ENCODE peak calls at places on chromosomes 6 and 20, in seven cellular contexts. One of them, this sample, is unnamed.

GRCh38 chr6:78132681-78133410 is 480.0 kb downstream of the MEI4 start:
- DNase-seq in mesendoderm: no peak
- DNase-seq in H1: no peak
- DNase-seq in IMR-90: no peak
- DNase-seq in neuronal stem cell: no peak
- DNase-seq in H9: no peak
- DNase-seq in mesenchymal stem cell: no peak
- DNase-seq in this sample: no peak

GRCh38 chr6:107629545-107630147 is 139.7 kb downstream of the SOBP start:
- DNase-seq in mesendoderm: no peak
- DNase-seq in IMR-90: peak
- DNase-seq in H9: no peak
- DNase-seq in neuronal stem cell: no peak
- DNase-seq in H1: no peak
- DNase-seq in mesenchymal stem cell: peak
- DNase-seq in this sample: no peak

GRCh38 chr20:37392441-37393195 is 46.7 kb downstream of the SRC start:
- DNase-seq in mesendoderm: peak
- DNase-seq in H1: no peak
- DNase-seq in H9: no peak
- DNase-seq in IMR-90: no peak
- DNase-seq in mesenchymal stem cell: no peak
- DNase-seq in neuronal stem cell: no peak
- DNase-seq in this sample: no peak

GRCh38 chr20:2654384-2654822 is 2.0 kb downstream of the NOP56 start:
- DNase-seq in H1: no peak
- DNase-seq in neuronal stem cell: no peak
- DNase-seq in H9: no peak
- DNase-seq in mesendoderm: no peak
- DNase-seq in IMR-90: no peak
- DNase-seq in mesenchymal stem cell: no peak
- DNase-seq in this sample: no peak

GRCh38 chr6:21634582-21634981 is 41.0 kb downstream of the SOX4 start:
- DNase-seq in mesendoderm: no peak
- DNase-seq in IMR-90: peak
- DNase-seq in neuronal stem cell: no peak
- DNase-seq in H1: no peak
- DNase-seq in H9: no peak
- DNase-seq in mesenchymal stem cell: peak
- DNase-seq in this sample: peak

GRCh38 chr6:56040271-56040670 is 164.9 kb upstream of the BMP5 start:
- DNase-seq in mesendoderm: no peak
- DNase-seq in H9: no peak
- DNase-seq in H1: no peak
- DNase-seq in IMR-90: peak
- DNase-seq in mesenchymal stem cell: peak
- DNase-seq in neuronal stem cell: no peak
- DNase-seq in this sample: no peak

GRCh38 chr6:118319890-118320289 is 228.2 kb upstream of the PLN start:
- DNase-seq in H1: no peak
- DNase-seq in mesendoderm: peak
- DNase-seq in mesenchymal stem cell: no peak
- DNase-seq in H9: no peak
- DNase-seq in IMR-90: no peak
- DNase-seq in neuronal stem cell: no peak
- DNase-seq in this sample: no peak

GRCh38 chr6:74091133-74091793 is 395.3 kb downstream of the CD109 start:
- DNase-seq in neuronal stem cell: peak
- DNase-seq in H1: no peak
- DNase-seq in mesendoderm: peak
- DNase-seq in H9: no peak
- DNase-seq in mesenchymal stem cell: peak
- DNase-seq in IMR-90: peak
- DNase-seq in this sample: peak

GRCh38 chr20:41248371-41249024 is 69.0 kb downstream of the ZHX3 start:
- DNase-seq in IMR-90: no peak
- DNase-seq in neuronal stem cell: no peak
- DNase-seq in H1: no peak
- DNase-seq in mesenchymal stem cell: peak
- DNase-seq in H9: no peak
- DNase-seq in mesendoderm: no peak
- DNase-seq in this sample: no peak

GRCh38 chr20:46808565-46808964 is 86.1 kb upstream of the EYA2 start:
- DNase-seq in IMR-90: no peak
- DNase-seq in H1: no peak
- DNase-seq in H9: no peak
- DNase-seq in mesenchymal stem cell: no peak
- DNase-seq in neuronal stem cell: no peak
- DNase-seq in mesendoderm: no peak
- DNase-seq in this sample: no peak

GRCh38 chr6:24910850-24911712 is 24.7 kb downstream of the RIPOR2 start:
- DNase-seq in IMR-90: peak
- DNase-seq in H9: peak
- DNase-seq in neuronal stem cell: peak
- DNase-seq in H1: no peak
- DNase-seq in mesenchymal stem cell: peak
- DNase-seq in mesendoderm: peak
- DNase-seq in this sample: peak

GRCh38 chr20:23541330-23541729 is 27.0 kb downstream of the CST9L start:
- DNase-seq in IMR-90: no peak
- DNase-seq in H9: no peak
- DNase-seq in mesendoderm: no peak
- DNase-seq in mesenchymal stem cell: no peak
- DNase-seq in H1: no peak
- DNase-seq in neuronal stem cell: no peak
- DNase-seq in this sample: no peak

GRCh38 chr20:53611449-53611894 is 17.8 kb upstream of the ZNF217 start:
- DNase-seq in neuronal stem cell: no peak
- DNase-seq in IMR-90: peak
- DNase-seq in mesenchymal stem cell: peak
- DNase-seq in H9: no peak
- DNase-seq in H1: no peak
- DNase-seq in mesendoderm: peak
- DNase-seq in this sample: peak

GRCh38 chr20:44208770-44209169 is 1.8 kb downstream of the OSER1 start:
- DNase-seq in mesendoderm: no peak
- DNase-seq in neuronal stem cell: no peak
- DNase-seq in mesenchymal stem cell: peak
- DNase-seq in H1: no peak
- DNase-seq in IMR-90: peak
- DNase-seq in H9: no peak
- DNase-seq in this sample: peak

GRCh38 chr6:29968130-29968529 is 25.8 kb downstream of the HLA-A start:
- DNase-seq in mesendoderm: no peak
- DNase-seq in IMR-90: peak
- DNase-seq in neuronal stem cell: no peak
- DNase-seq in mesenchymal stem cell: peak
- DNase-seq in H1: no peak
- DNase-seq in H9: no peak
- DNase-seq in this sample: no peak

GRCh38 chr6:157449610-157450009 is 68.6 kb downstream of the ZDHHC14 start:
- DNase-seq in neuronal stem cell: no peak
- DNase-seq in mesendoderm: no peak
- DNase-seq in H9: no peak
- DNase-seq in mesenchymal stem cell: no peak
- DNase-seq in IMR-90: peak
- DNase-seq in H1: no peak
- DNase-seq in this sample: peak

GRCh38 chr20:588932-589672 is 21.0 kb downstream of the TCF15 start:
- DNase-seq in mesendoderm: peak
- DNase-seq in H1: no peak
- DNase-seq in neuronal stem cell: no peak
- DNase-seq in H9: no peak
- DNase-seq in IMR-90: no peak
- DNase-seq in mesenchymal stem cell: no peak
- DNase-seq in this sample: no peak

GRCh38 chr20:38109025-38109541 is 56.0 kb downstream of the TGM2 start:
- DNase-seq in H9: no peak
- DNase-seq in neuronal stem cell: no peak
- DNase-seq in IMR-90: peak
- DNase-seq in H1: no peak
- DNase-seq in mesenchymal stem cell: peak
- DNase-seq in mesendoderm: no peak
- DNase-seq in this sample: no peak

GRCh38 chr20:23627501-23627900 is 10.3 kb downstream of the CST3 start:
- DNase-seq in neuronal stem cell: no peak
- DNase-seq in IMR-90: no peak
- DNase-seq in H1: no peak
- DNase-seq in mesendoderm: no peak
- DNase-seq in mesenchymal stem cell: no peak
- DNase-seq in H9: no peak
- DNase-seq in this sample: no peak

GRCh38 chr6:157194110-157194509 is 129.2 kb downstream of the TMEM242 start:
- DNase-seq in H9: no peak
- DNase-seq in neuronal stem cell: no peak
- DNase-seq in mesendoderm: no peak
- DNase-seq in IMR-90: no peak
- DNase-seq in H1: no peak
- DNase-seq in mesenchymal stem cell: no peak
- DNase-seq in this sample: peak

GRCh38 chr6:146985966-146986365 is 218.3 kb upstream of the STXBP5 start:
- DNase-seq in neuronal stem cell: no peak
- DNase-seq in H1: no peak
- DNase-seq in mesendoderm: no peak
- DNase-seq in mesenchymal stem cell: no peak
- DNase-seq in H9: no peak
- DNase-seq in IMR-90: no peak
- DNase-seq in this sample: no peak

GRCh38 chr6:146980900-146981329 is 223.3 kb upstream of the STXBP5 start:
- DNase-seq in neuronal stem cell: no peak
- DNase-seq in mesenchymal stem cell: no peak
- DNase-seq in IMR-90: no peak
- DNase-seq in H1: no peak
- DNase-seq in mesendoderm: no peak
- DNase-seq in H9: no peak
- DNase-seq in this sample: no peak

GRCh38 chr6:146985111-146985510 is 219.1 kb upstream of the STXBP5 start:
- DNase-seq in mesenchymal stem cell: peak
- DNase-seq in mesendoderm: no peak
- DNase-seq in H9: no peak
- DNase-seq in neuronal stem cell: no peak
- DNase-seq in IMR-90: no peak
- DNase-seq in H1: no peak
- DNase-seq in this sample: no peak

GRCh38 chr6:146981981-146982380 is 222.2 kb upstream of the STXBP5 start:
- DNase-seq in mesendoderm: no peak
- DNase-seq in mesenchymal stem cell: no peak
- DNase-seq in H9: no peak
- DNase-seq in H1: no peak
- DNase-seq in IMR-90: no peak
- DNase-seq in neuronal stem cell: no peak
- DNase-seq in this sample: no peak

GRCh38 chr6:146984251-146984924 is 219.8 kb upstream of the STXBP5 start:
- DNase-seq in neuronal stem cell: no peak
- DNase-seq in H1: no peak
- DNase-seq in mesendoderm: peak
- DNase-seq in mesenchymal stem cell: peak
- DNase-seq in H9: no peak
- DNase-seq in IMR-90: peak
- DNase-seq in this sample: no peak
- H2AK5ac ChIP-seq in neuronal stem cell: no peak
- H2AK5ac ChIP-seq in H1: no peak
- H2AK5ac ChIP-seq in mesendoderm: no peak
- H2AK5ac ChIP-seq in mesenchymal stem cell: no peak
- H2AK5ac ChIP-seq in H9: no peak
- H2AK5ac ChIP-seq in IMR-90: peak
- H2AK5ac ChIP-seq in this sample: peak

GRCh38 chr6:64289946-64290345 is 654.3 kb downstream of the PHF3 start:
- DNase-seq in neuronal stem cell: no peak
- DNase-seq in mesendoderm: no peak
- DNase-seq in H1: no peak
- DNase-seq in H9: no peak
- DNase-seq in mesenchymal stem cell: no peak
- DNase-seq in IMR-90: no peak
- DNase-seq in this sample: no peak
- H4K8ac ChIP-seq in neuronal stem cell: no peak
- H4K8ac ChIP-seq in mesendoderm: no peak
- H4K8ac ChIP-seq in H1: no peak
- H4K8ac ChIP-seq in H9: no peak
- H4K8ac ChIP-seq in mesenchymal stem cell: no peak
- H4K8ac ChIP-seq in IMR-90: no peak
- H4K8ac ChIP-seq in this sample: no peak

GRCh38 chr20:57244627-57245214 is 21.7 kb downstream of the BMP7 start:
- DNase-seq in H9: peak
- DNase-seq in H1: no peak
- DNase-seq in mesendoderm: peak
- DNase-seq in neuronal stem cell: no peak
- DNase-seq in IMR-90: no peak
- DNase-seq in mesenchymal stem cell: no peak
- DNase-seq in this sample: no peak
- H2AK5ac ChIP-seq in H9: no peak
- H2AK5ac ChIP-seq in H1: no peak
- H2AK5ac ChIP-seq in mesendoderm: no peak
- H2AK5ac ChIP-seq in neuronal stem cell: peak
- H2AK5ac ChIP-seq in IMR-90: no peak
- H2AK5ac ChIP-seq in mesenchymal stem cell: no peak
- H2AK5ac ChIP-seq in this sample: no peak

DNA sequence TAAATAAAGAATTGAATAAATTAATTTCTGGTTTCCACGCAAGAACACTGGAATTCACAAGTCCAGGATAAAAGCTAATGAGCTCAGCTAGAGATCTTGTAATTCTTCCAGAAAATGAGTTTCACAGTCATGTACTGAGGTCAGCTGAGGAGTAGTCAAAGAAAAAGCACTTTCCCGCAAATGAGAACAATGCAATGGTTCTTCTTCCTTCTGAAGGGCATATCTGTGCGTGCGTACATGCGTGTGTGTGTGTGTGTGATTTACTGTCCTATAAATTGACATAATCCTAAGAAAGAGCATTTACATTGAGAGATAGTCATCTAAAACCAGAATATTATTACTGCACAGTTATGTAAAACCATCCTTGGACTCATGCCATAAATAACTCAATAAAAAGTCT is 968.9 kb upstream of the EYS start:
- DNase-seq in IMR-90: no peak
- DNase-seq in H1: no peak
- DNase-seq in mesendoderm: no peak
- DNase-seq in H9: no peak
- DNase-seq in neuronal stem cell: no peak
- DNase-seq in mesenchymal stem cell: no peak
- DNase-seq in this sample: no peak
- H4K8ac ChIP-seq in IMR-90: no peak
- H4K8ac ChIP-seq in H1: no peak
- H4K8ac ChIP-seq in mesendoderm: no peak
- H4K8ac ChIP-seq in H9: no peak
- H4K8ac ChIP-seq in neuronal stem cell: no peak
- H4K8ac ChIP-seq in mesenchymal stem cell: no peak
- H4K8ac ChIP-seq in this sample: no peak

This sample was measured in trophoblast cell.